ENCODE peak calls at places on chromosomes 12 and 14, in nine cellular contexts. G, T, I, D, J, P, Z, W and U are unnamed samples.

GRCh38 chr12:65533177-65533883 is 254.8 kb downstream of the MSRB3 start:
- DNase-seq in G (no peak), T (no peak), I (no peak), D (peak; percentile 21), J (no peak), P (no peak), Z (peak; percentile 72), W (no peak), U (no peak)

GRCh38 chr12:84973026-84973425 is 60.4 kb upstream of the SLC6A15 start:
- DNase-seq in G (no peak), T (no peak), I (no peak), D (no peak), J (no peak), P (no peak), Z (no peak), W (no peak), U (no peak)

GRCh38 chr14:33062476-33062875 is 123.8 kb downstream of the NPAS3 start:
- DNase-seq in G (no peak), T (no peak), I (no peak), D (no peak), J (no peak), P (no peak), Z (no peak), W (no peak), U (no peak)

GRCh38 chr14:104101086-104101621 is 15.7 kb downstream of the ASPG start:
- DNase-seq in G (no peak), T (no peak), I (no peak), D (no peak), J (no peak), P (no peak), Z (no peak), W (peak; percentile 8), U (no peak)

GRCh38 chr12:84375472-84375871 is 537.1 kb downstream of the SLC6A15 start:
- DNase-seq in G (no peak), T (no peak), I (no peak), D (no peak), J (no peak), P (no peak), Z (peak; percentile 24), W (no peak), U (no peak)

GRCh38 chr14:100416921-100417451 is 93.8 kb downstream of the SLC25A47 start:
- DNase-seq in G (peak; percentile 66), T (no peak), I (no peak), D (peak; percentile 27), J (no peak), P (no peak), Z (peak; percentile 85), W (no peak), U (no peak)

GRCh38 chr12:108394196-108394595 is 55.1 kb upstream of the CMKLR1 start:
- DNase-seq in G (peak; percentile 99), T (no peak), I (no peak), D (no peak), J (no peak), P (no peak), Z (peak; percentile 27), W (peak; percentile 58), U (no peak)

GRCh38 chr12:14167005-14167628 is 185.7 kb upstream of the GRIN2B start:
- DNase-seq in G (peak; percentile 82), T (peak; percentile 13), I (no peak), D (peak; percentile 78), J (peak; percentile 55), P (peak; percentile 9), Z (peak; percentile 60), W (no peak), U (peak; percentile 8)

GRCh38 chr12:126858586-126858985 is 1408.4 kb upstream of the TMEM132C start:
- DNase-seq in G (peak; percentile 28), T (no peak), I (no peak), D (no peak), J (no peak), P (no peak), Z (no peak), W (no peak), U (no peak)

GRCh38 chr12:58313091-58313855 is 371.9 kb downstream of the ATP23 start:
- DNase-seq in G (no peak), T (no peak), I (no peak), D (no peak), J (no peak), P (no peak), Z (peak; percentile 90), W (no peak), U (no peak)

GRCh38 chr14:92937229-92937937 is 14.4 kb downstream of the CHGA start:
- DNase-seq in G (no peak), T (no peak), I (no peak), D (no peak), J (no peak), P (no peak), Z (no peak), W (no peak), U (no peak)

GRCh38 chr12:57110189-57111045 is 745 bp downstream of the STAT6 start:
- DNase-seq in G (no peak), T (peak; percentile 56), I (peak; percentile 60), D (peak; percentile 75), J (no peak), P (peak; percentile 55), Z (peak; percentile 40), W (peak; percentile 80), U (peak; percentile 42)

GRCh38 chr14:100568164-100568997 is 18.8 kb downstream of the BEGAIN start:
- DNase-seq in G (no peak), T (no peak), I (no peak), D (no peak), J (peak; percentile 63), P (no peak), Z (no peak), W (no peak), U (no peak)

GRCh38 chr14:49950275-49951250 is 57.7 kb downstream of the ARF6 start:
- DNase-seq in G (no peak), T (no peak), I (no peak), D (no peak), J (no peak), P (no peak), Z (peak; percentile 15), W (no peak), U (no peak)

GRCh38 chr14:106809615-106810014 is 1283.2 kb downstream of the TMEM121 start:
- DNase-seq in G (no peak), T (no peak), I (no peak), D (no peak), J (no peak), P (no peak), Z (no peak), W (no peak), U (no peak)

GRCh38 chr14:104887623-104888488 is 22.8 kb downstream of the CEP170B start:
- DNase-seq in G (no peak), T (no peak), I (no peak), D (no peak), J (no peak), P (no peak), Z (no peak), W (peak; percentile 14), U (no peak)

GRCh38 chr14:37596790-37597189 is 1.4 kb downstream of the TTC6 start:
- DNase-seq in G (no peak), T (no peak), I (no peak), D (no peak), J (no peak), P (no peak), Z (no peak), W (no peak), U (no peak)

GRCh38 chr14:76203086-76204001 is 51.6 kb downstream of the GPATCH2L start:
- DNase-seq in G (no peak), T (no peak), I (no peak), D (peak; percentile 13), J (no peak), P (no peak), Z (peak; percentile 98), W (no peak), U (no peak)

GRCh38 chr12:6233121-6233971 is 33.1 kb downstream of the CD9 start:
- DNase-seq in G (no peak), T (no peak), I (no peak), D (no peak), J (no peak), P (no peak), Z (no peak), W (no peak), U (no peak)

GRCh38 chr12:113591480-113591971 is 119.9 kb upstream of the LHX5 start:
- DNase-seq in G (peak; percentile 75), T (no peak), I (no peak), D (no peak), J (no peak), P (no peak), Z (no peak), W (no peak), U (no peak)